ENCODE peak calls at places on chromosomes 3 and 15, in five cellular contexts. One of them, this sample, is unnamed.

GRCh38 chr3:134860141-134860540 is 65.1 kb downstream of the EPHB1 start:
- DNase-seq in H1: no peak
- DNase-seq in neuronal stem cell: no peak
- DNase-seq in IMR-90: no peak
- DNase-seq in mesenchymal stem cell: no peak
- DNase-seq in this sample: no peak

GRCh38 chr15:80411788-80412288 is 7.7 kb downstream of the ARNT2 start:
- DNase-seq in H1: no peak
- DNase-seq in neuronal stem cell: no peak
- DNase-seq in IMR-90: no peak
- DNase-seq in mesenchymal stem cell: no peak
- DNase-seq in this sample: no peak

GRCh38 chr3:150391200-150391599 is 16.9 kb upstream of the TSC22D2 start:
- DNase-seq in H1: no peak
- DNase-seq in neuronal stem cell: no peak
- DNase-seq in IMR-90: peak; percentile 68
- DNase-seq in mesenchymal stem cell: peak; percentile 81
- DNase-seq in this sample: no peak

GRCh38 chr3:15933439-15934144 is 135.8 kb upstream of the ANKRD28 start:
- DNase-seq in H1: no peak
- DNase-seq in neuronal stem cell: no peak
- DNase-seq in IMR-90: peak; percentile 82
- DNase-seq in mesenchymal stem cell: no peak
- DNase-seq in this sample: no peak

GRCh38 chr15:95929232-95929846 is 401.2 kb upstream of the NR2F2 start:
- DNase-seq in H1: no peak
- DNase-seq in neuronal stem cell: no peak
- DNase-seq in IMR-90: peak; percentile 38
- DNase-seq in mesenchymal stem cell: peak; percentile 19
- DNase-seq in this sample: no peak

GRCh38 chr3:71537211-71537611 is 46.3 kb downstream of the FOXP1 start:
- DNase-seq in H1: no peak
- DNase-seq in neuronal stem cell: peak; percentile 21
- DNase-seq in IMR-90: peak; percentile 96
- DNase-seq in mesenchymal stem cell: peak; percentile 97
- DNase-seq in this sample: peak; percentile 78

GRCh38 chr15:29566914-29567313 is 255.4 kb downstream of the TJP1 start:
- DNase-seq in H1: no peak
- DNase-seq in neuronal stem cell: no peak
- DNase-seq in IMR-90: no peak
- DNase-seq in mesenchymal stem cell: no peak
- DNase-seq in this sample: no peak

GRCh38 chr3:57061556-57061955 is 1.1 kb downstream of the SPATA12 start:
- DNase-seq in H1: no peak
- DNase-seq in neuronal stem cell: no peak
- DNase-seq in IMR-90: no peak
- DNase-seq in mesenchymal stem cell: no peak
- DNase-seq in this sample: no peak

GRCh38 chr15:95559875-95560394 is 770.6 kb upstream of the NR2F2 start:
- DNase-seq in H1: no peak
- DNase-seq in neuronal stem cell: no peak
- DNase-seq in IMR-90: peak; percentile 97
- DNase-seq in mesenchymal stem cell: peak; percentile 97
- DNase-seq in this sample: peak; percentile 97

GRCh38 chr3:102237181-102237580 is 197.6 kb upstream of the ZPLD1 start:
- DNase-seq in H1: no peak
- DNase-seq in neuronal stem cell: no peak
- DNase-seq in IMR-90: no peak
- DNase-seq in mesenchymal stem cell: no peak
- DNase-seq in this sample: no peak

GRCh38 chr15:50971115-50971514 is 62.6 kb downstream of the AP4E1 start:
- DNase-seq in H1: no peak
- DNase-seq in neuronal stem cell: no peak
- DNase-seq in IMR-90: no peak
- DNase-seq in mesenchymal stem cell: no peak
- DNase-seq in this sample: no peak

GRCh38 chr3:126008219-126008618 is 39.2 kb downstream of the ROPN1B start:
- DNase-seq in H1: no peak
- DNase-seq in neuronal stem cell: no peak
- DNase-seq in IMR-90: no peak
- DNase-seq in mesenchymal stem cell: no peak
- DNase-seq in this sample: no peak

GRCh38 chr3:123281406-123281805 is 79.7 kb downstream of the SEC22A start:
- DNase-seq in H1: no peak
- DNase-seq in neuronal stem cell: no peak
- DNase-seq in IMR-90: no peak
- DNase-seq in mesenchymal stem cell: no peak
- DNase-seq in this sample: no peak

GRCh38 chr3:184748219-184749135 is 36.6 kb upstream of the MAGEF1 start:
- DNase-seq in H1: no peak
- DNase-seq in neuronal stem cell: no peak
- DNase-seq in IMR-90: peak; percentile 68
- DNase-seq in mesenchymal stem cell: peak; percentile 67
- DNase-seq in this sample: no peak

GRCh38 chr3:141441381-141442365 is 45.2 kb upstream of the RASA2 start:
- DNase-seq in H1: peak; percentile 90
- DNase-seq in neuronal stem cell: peak; percentile 30
- DNase-seq in IMR-90: peak; percentile 90
- DNase-seq in mesenchymal stem cell: peak; percentile 73
- DNase-seq in this sample: peak; percentile 83

GRCh38 chr3:139797724-139798343 is 120.1 kb upstream of the NMNAT3 start:
- DNase-seq in H1: peak; percentile 70
- DNase-seq in neuronal stem cell: peak; percentile 61
- DNase-seq in IMR-90: peak; percentile 6
- DNase-seq in mesenchymal stem cell: peak; percentile 44
- DNase-seq in this sample: peak; percentile 75

GRCh38 chr15:49458145-49458544 is 35.1 kb downstream of the FGF7 start:
- DNase-seq in H1: no peak
- DNase-seq in neuronal stem cell: no peak
- DNase-seq in IMR-90: peak; percentile 63
- DNase-seq in mesenchymal stem cell: no peak
- DNase-seq in this sample: no peak

GRCh38 chr3:14372587-14372986 is 29.8 kb upstream of the SLC6A6 start:
- DNase-seq in H1: no peak
- DNase-seq in neuronal stem cell: no peak
- DNase-seq in IMR-90: no peak
- DNase-seq in mesenchymal stem cell: no peak
- DNase-seq in this sample: no peak

GRCh38 chr3:72630614-72631344 is 217.5 kb downstream of the SHQ1 start:
- DNase-seq in H1: no peak
- DNase-seq in neuronal stem cell: no peak
- DNase-seq in IMR-90: no peak
- DNase-seq in mesenchymal stem cell: no peak
- DNase-seq in this sample: no peak

GRCh38 chr3:149415484-149415883 is 38.0 kb upstream of the TM4SF1 start:
- DNase-seq in H1: no peak
- DNase-seq in neuronal stem cell: no peak
- DNase-seq in IMR-90: no peak
- DNase-seq in mesenchymal stem cell: peak; percentile 21
- DNase-seq in this sample: no peak

GRCh38 chr15:63045438-63046278 is 3.1 kb downstream of the TPM1 start:
- DNase-seq in H1: no peak
- DNase-seq in neuronal stem cell: no peak
- DNase-seq in IMR-90: no peak
- DNase-seq in mesenchymal stem cell: peak; percentile 42
- DNase-seq in this sample: no peak

GRCh38 chr3:107699682-107700081 is 176.9 kb downstream of the BBX start:
- DNase-seq in H1: no peak
- DNase-seq in neuronal stem cell: no peak
- DNase-seq in IMR-90: peak; percentile 43
- DNase-seq in mesenchymal stem cell: peak; percentile 21
- DNase-seq in this sample: no peak

GRCh38 chr3:43162573-43163084 is 56.8 kb upstream of the POMGNT2 start:
- DNase-seq in H1: no peak
- DNase-seq in neuronal stem cell: no peak
- DNase-seq in IMR-90: no peak
- DNase-seq in mesenchymal stem cell: no peak
- DNase-seq in this sample: no peak

GRCh38 chr15:68334661-68335124 is 57.1 kb downstream of the FEM1B start:
- DNase-seq in H1: no peak
- DNase-seq in neuronal stem cell: no peak
- DNase-seq in IMR-90: peak; percentile 45
- DNase-seq in mesenchymal stem cell: peak; percentile 69
- DNase-seq in this sample: no peak

GRCh38 chr3:125120370-125121122 is 64.7 kb upstream of the HEG1 start:
- DNase-seq in H1: peak; percentile 77
- DNase-seq in neuronal stem cell: peak; percentile 63
- DNase-seq in IMR-90: no peak
- DNase-seq in mesenchymal stem cell: no peak
- DNase-seq in this sample: no peak

GRCh38 chr3:97821413-97821809 is 400 bp upstream of the CRYBG3 start:
- DNase-seq in H1: peak; percentile 73
- DNase-seq in neuronal stem cell: no peak
- DNase-seq in IMR-90: no peak
- DNase-seq in mesenchymal stem cell: peak; percentile 84
- DNase-seq in this sample: no peak

GRCh38 chr15:89912674-89913396 is at the start of gene ARPIN:
- DNase-seq in H1: peak; percentile 76
- DNase-seq in neuronal stem cell: peak; percentile 48
- DNase-seq in IMR-90: peak; percentile 32
- DNase-seq in mesenchymal stem cell: peak; percentile 50
- DNase-seq in this sample: no peak

GRCh38 chr3:155026999-155027591 is 53.0 kb upstream of the MME start:
- DNase-seq in H1: no peak
- DNase-seq in neuronal stem cell: no peak
- DNase-seq in IMR-90: peak; percentile 39
- DNase-seq in mesenchymal stem cell: peak; percentile 63
- DNase-seq in this sample: no peak

GRCh38 chr3:40022267-40022827 is 212.9 kb downstream of the MYRIP start:
- DNase-seq in H1: no peak
- DNase-seq in neuronal stem cell: no peak
- DNase-seq in IMR-90: no peak
- DNase-seq in mesenchymal stem cell: no peak
- DNase-seq in this sample: no peak

DNA sequence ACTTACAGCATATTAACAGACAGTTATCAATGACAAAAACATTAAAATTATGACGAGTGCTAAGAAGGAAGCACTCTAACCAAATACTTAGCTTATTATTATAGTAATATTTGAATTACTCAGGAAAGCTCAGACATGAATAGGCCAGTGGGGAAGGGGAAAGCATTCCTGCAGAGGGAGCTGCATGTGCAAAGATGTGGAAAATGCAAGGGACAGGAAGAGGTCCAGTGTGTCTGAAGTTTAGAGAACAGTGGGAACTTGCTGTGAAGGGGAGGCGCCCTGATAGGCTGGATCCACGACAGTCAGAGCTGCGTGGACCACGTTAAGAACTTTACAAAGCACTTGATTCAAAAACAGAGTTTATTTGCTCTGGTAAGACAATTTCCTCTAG is 1.2 kb upstream of the SPICE1 start:
- DNase-seq in H1: no peak
- DNase-seq in neuronal stem cell: no peak
- DNase-seq in IMR-90: no peak
- DNase-seq in mesenchymal stem cell: no peak
- DNase-seq in this sample: peak; percentile 8
- H4K8ac ChIP-seq in H1: no peak overlapping the region
- H4K8ac ChIP-seq in neuronal stem cell: no peak overlapping the region
- H4K8ac ChIP-seq in IMR-90: peak overlapping the region; percentile 35
- H4K8ac ChIP-seq in mesenchymal stem cell: peak overlapping the region; percentile 60
- H4K8ac ChIP-seq in this sample: peak overlapping the region; percentile 61

GRCh38 chr3:138310494-138310893 is 19.2 kb downstream of the NME9 start:
- DNase-seq in H1: no peak
- DNase-seq in neuronal stem cell: no peak
- DNase-seq in IMR-90: no peak
- DNase-seq in mesenchymal stem cell: no peak
- DNase-seq in this sample: no peak
- H4K8ac ChIP-seq in H1: no peak overlapping the region
- H4K8ac ChIP-seq in neuronal stem cell: no peak overlapping the region
- H4K8ac ChIP-seq in IMR-90: no peak overlapping the region
- H4K8ac ChIP-seq in mesenchymal stem cell: no peak overlapping the region
- H4K8ac ChIP-seq in this sample: no peak overlapping the region

DNA sequence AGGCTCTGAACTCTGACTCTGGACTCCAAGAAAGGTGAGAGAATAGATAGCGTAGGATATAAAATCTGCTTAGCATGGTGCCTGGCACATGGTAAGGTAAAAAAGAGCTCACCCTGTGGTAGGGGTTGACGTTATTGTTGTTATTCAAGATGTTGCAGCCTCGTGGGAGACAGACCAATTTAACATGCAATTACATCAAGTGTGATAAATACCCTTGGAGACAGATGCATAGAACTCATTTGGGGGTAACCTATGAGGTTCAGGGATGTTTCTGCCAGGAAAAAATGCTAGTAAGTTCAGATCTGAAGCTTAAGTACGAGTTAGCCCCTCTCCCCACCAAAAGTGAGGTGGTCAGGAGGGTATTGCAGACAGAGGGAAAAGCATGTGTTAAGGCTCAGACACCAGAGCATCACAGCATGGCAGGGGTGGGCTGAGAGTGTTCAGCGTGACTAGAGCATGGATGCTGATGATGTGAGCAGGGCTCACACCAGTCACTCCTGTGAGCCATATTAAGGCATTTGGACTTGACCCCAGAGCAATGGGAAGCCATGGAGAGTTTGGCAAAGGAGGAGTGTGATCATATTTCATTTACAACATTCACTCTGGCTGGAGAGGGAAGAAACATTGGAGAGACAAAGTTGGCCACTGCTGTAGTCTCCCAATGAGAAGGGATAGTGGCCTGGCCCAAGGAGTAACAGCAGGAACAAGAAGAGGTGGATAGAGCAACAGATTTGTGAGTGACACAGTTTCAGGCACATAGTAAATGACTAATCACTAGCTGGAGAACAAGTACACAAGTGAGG is 181.0 kb downstream of the UACA start:
- DNase-seq in H1: no peak
- DNase-seq in neuronal stem cell: no peak
- DNase-seq in IMR-90: peak; percentile 82
- DNase-seq in mesenchymal stem cell: no peak
- DNase-seq in this sample: no peak
- H4K8ac ChIP-seq in H1: no peak overlapping the region
- H4K8ac ChIP-seq in neuronal stem cell: no peak overlapping the region
- H4K8ac ChIP-seq in IMR-90: no peak overlapping the region
- H4K8ac ChIP-seq in mesenchymal stem cell: no peak overlapping the region
- H4K8ac ChIP-seq in this sample: no peak overlapping the region

DNA sequence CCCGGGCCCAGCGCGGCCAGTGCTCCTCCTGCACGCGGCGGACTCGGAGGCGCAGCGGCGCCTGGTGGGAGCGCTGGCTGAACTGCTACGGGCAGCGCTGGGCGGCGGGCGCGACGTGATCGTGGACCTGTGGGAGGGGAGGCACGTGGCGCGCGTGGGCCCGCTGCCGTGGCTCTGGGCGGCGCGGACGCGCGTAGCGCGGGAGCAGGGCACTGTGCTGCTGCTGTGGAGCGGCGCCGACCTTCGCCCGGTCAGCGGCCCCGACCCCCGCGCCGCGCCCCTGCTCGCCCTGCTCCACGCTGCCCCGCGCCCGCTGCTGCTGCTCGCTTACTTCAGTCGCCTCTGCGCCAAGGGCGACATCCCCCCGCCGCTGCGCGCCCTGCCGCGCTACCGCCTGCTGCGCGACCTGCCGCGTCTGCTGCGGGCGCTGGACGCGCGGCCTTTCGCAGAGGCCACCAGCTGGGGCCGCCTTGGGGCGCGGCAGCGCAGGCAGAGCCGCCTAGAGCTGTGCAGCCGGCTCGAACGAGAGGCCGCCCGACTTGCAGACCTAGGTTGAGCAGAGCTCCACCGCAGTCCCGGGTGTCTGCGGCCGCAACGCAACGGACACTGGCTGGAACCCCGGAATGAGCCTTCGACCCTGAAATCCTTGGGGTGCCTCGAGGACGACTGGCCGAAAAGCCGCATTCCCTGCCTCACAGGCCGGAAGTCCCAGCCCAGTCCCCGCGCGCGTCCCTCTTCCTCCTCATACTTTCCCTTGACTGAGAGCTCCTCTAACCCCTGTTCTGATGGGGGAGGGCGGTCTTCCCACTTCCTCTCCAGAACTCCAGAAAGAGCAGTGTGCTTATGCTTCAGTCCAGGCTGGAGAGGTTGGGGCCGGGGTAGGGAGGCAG is 1.4 kb upstream of the IL17RC start:
- DNase-seq in H1: peak; percentile 81
- DNase-seq in neuronal stem cell: no peak
- DNase-seq in IMR-90: peak; percentile 52
- DNase-seq in mesenchymal stem cell: peak; percentile 76
- DNase-seq in this sample: peak; percentile 57
- H4K8ac ChIP-seq in H1: peak overlapping the region; percentile 80
- H4K8ac ChIP-seq in neuronal stem cell: no peak overlapping the region
- H4K8ac ChIP-seq in IMR-90: peak overlapping the region; percentile 98
- H4K8ac ChIP-seq in mesenchymal stem cell: peak overlapping the region; percentile 99
- H4K8ac ChIP-seq in this sample: peak overlapping the region; percentile 94

This sample was measured in trophoblast cell.